ENCODE peak calls at places on chromosomes 13 and 19, in six cellular contexts. W is sigmoid colon, S is vagina, Q is esophagus squamous epithelium, K is ovary, U is transverse colon. B is an unnamed sample.
A peak's percentile ranks its signal among the peaks of the same experiment; 100 is the strongest.

GRCh38 chr13:102686024-102686423 is 8.8 kb downstream of the METTL21C start:
- DNase-seq in W (no peak), S (no peak), Q (no peak), K (no peak), U (no peak), B (no peak)

GRCh38 chr19:33156354-33156753 is 24.4 kb downstream of the WDR88 start:
- DNase-seq in W (no peak), S (no peak), Q (no peak), K (no peak), U (no peak), B (no peak)

GRCh38 chr19:38197937-38198704 is 25.9 kb downstream of the DPF1 start:
- DNase-seq in W (no peak), S (no peak), Q (no peak), K (no peak), U (no peak), B (no peak)

GRCh38 chr13:94987869-94988268 is 275.5 kb upstream of the SOX21 start:
- DNase-seq in W (no peak), S (no peak), Q (no peak), K (no peak), U (no peak), B (no peak)

GRCh38 chr19:52789440-52789839 is 2.8 kb upstream of the ZNF600 start:
- DNase-seq in W (no peak), S (no peak), Q (no peak), K (no peak), U (no peak), B (no peak)

GRCh38 chr13:111565400-111565799 is 245.0 kb downstream of the TEX29 start:
- DNase-seq in W (no peak), S (no peak), Q (no peak), K (no peak), U (no peak), B (no peak)

GRCh38 chr13:23570931-23571330 is 719 bp downstream of the TNFRSF19 start:
- DNase-seq in W (no peak), S (no peak), Q (no peak), K (no peak), U (no peak), B (no peak)

GRCh38 chr19:46303345-46303701 is 6.5 kb downstream of the HIF3A start:
- DNase-seq in W (no peak), S (no peak), Q (no peak), K (peak; percentile 35), U (no peak), B (no peak)

GRCh38 chr13:45391926-45392325 is 26.2 kb downstream of the SLC25A30 start:
- DNase-seq in W (no peak), S (no peak), Q (no peak), K (no peak), U (no peak), B (no peak)

GRCh38 chr19:40466219-40467006 is at the start of gene SPTBN4:
- DNase-seq in W (peak; percentile 76), S (peak; percentile 94), Q (no peak), K (no peak), U (peak; percentile 30), B (peak; percentile 39)

GRCh38 chr19:468587-469256 is 7.9 kb upstream of the SHC2 start:
- DNase-seq in W (no peak), S (no peak), Q (no peak), K (no peak), U (no peak), B (no peak)

GRCh38 chr13:73684750-73685149 is 449.5 kb downstream of the KLF12 start:
- DNase-seq in W (no peak), S (no peak), Q (no peak), K (no peak), U (no peak), B (no peak)

GRCh38 chr19:2332341-2333026 is 4.0 kb downstream of the SPPL2B start:
- DNase-seq in W (no peak), S (no peak), Q (no peak), K (no peak), U (peak; percentile 69), B (no peak)

GRCh38 chr19:35039881-35040456 is 1.6 kb upstream of the HPN start:
- DNase-seq in W (no peak), S (no peak), Q (no peak), K (peak; percentile 45), U (no peak), B (no peak)
- H3K4me3 ChIP-seq in W (peak overlapping the region; percentile 1), S (no peak overlapping the region), Q (peak overlapping the region; percentile 27), K (no peak overlapping the region), U (no peak overlapping the region), B (peak overlapping the region; percentile 9)

DNA sequence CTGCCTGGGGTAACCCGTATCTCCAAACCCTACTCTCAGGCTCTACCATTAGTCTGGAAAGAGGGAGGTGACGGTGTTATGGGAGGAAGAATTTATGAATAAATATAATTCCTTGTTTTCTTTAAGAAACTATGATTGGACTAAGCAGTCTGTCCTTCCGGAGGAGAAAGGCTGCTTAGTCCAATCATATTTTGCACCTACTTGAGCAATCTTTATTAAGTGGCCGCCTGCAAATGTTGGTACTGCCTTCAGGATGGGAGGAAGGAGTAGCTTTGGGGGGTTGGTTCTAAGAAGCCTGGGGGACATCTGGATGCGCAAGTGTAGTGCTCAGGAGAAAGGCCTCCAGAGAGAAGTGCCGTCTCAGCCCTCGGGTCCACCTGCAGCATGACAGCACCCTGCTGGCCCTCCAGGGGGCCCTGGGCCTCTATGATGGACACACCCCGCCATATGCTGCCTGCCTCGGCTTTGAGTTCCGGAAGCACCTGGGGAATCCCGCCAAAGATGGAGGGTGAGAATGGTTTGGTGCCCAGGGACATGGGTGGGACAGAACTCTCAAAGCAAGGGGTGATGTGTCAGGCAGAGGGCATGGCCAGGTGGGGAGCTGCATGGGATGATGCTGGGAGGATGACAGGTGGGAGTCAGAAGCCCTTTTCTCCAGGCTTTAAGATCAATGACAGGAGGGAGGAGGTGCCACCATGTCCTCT is 4.0 kb downstream of the ACP4 start:
- DNase-seq in W (no peak), S (no peak), Q (no peak), K (no peak), U (peak; percentile 38), B (no peak)
- TF ChIP-seq CTCF in W (no peak), S (no peak), Q (no peak), K (no peak), U (peak; percentile 24), B (no peak)

DNA sequence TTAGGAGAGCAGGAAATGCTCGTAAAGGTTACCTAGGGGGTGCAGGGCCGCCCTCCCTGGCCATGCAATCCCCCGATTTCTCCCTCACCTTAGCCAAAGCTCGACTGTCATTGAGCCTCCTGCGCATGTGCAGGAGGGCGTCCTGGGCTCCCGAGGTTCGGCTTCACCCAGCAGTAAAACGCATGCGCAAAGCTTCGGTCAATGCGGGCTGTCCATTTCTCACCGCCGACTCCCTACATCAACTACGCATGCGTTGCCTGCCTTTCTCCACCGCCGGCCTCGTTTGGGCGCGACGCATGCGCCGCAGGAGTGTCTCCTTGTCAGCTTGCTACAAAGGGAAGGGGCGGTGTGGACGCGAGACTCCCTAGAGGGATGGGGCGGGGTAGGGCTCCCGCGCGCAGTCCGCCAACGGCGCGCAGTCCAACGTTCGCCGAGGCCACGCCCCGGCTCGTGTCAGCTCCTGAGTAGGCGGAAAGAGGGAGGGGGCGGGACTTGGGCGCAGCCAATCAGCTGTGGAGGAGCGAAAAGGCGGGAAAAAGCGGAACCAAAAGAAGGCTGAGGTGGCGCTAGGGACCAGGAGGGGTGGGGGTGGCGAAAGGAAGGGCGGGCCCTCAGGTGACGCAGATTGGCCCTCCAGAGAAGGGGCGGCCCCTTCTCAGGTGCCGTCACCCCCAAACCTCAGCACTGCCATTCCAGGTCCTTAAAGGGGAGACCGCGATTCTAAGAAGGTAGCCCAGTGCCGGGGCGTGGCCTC is at the start of the genes SYNGR4 and TMEM143:
- DNase-seq in W (peak; percentile 100), S (peak; percentile 100), Q (peak; percentile 96), K (peak; percentile 98), U (peak; percentile 98), B (peak; percentile 98)
- TF ChIP-seq POLR2A in W (peak; percentile 59), S (no peak), Q (no peak), K (peak; percentile 62), U (peak; percentile 8), B (peak; percentile 8)

DNA sequence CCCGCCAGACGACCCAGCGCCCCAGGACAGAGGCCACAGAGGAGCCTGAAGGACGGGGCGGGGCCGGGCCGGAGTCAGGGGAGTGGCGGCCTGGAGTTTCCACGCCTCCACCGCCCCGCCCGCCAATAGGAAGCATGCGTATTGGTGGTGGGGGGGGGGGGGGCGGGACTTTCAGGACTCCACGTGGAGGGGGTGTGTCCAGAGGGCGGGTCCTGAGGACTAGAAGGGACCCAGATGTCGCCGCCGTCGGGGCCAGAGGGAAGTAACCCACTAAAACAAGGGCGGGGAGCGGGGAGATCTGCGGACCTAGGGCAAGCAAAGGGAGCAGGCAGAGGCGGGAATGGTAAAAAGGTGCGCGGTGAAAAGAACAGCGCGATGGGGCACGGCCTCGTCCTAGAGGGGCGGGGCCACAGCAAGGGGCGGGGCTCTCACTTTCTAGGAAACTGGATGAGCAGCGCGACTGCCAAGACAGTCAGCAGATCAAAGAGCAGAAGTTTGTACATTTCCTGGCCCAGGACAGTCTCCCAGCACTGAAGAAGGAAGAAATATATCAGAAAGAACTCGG is 2.8 kb upstream of the LENG1 start:
- DNase-seq in W (peak; percentile 96), S (no peak), Q (peak; percentile 50), K (peak; percentile 89), U (peak; percentile 95), B (peak; percentile 88)
- H3K4me3 ChIP-seq in W (peak overlapping the region; percentile 29), S (peak overlapping the region; percentile 43), Q (peak overlapping the region; percentile 48), K (peak overlapping the region; percentile 33), U (peak overlapping the region; percentile 15), B (peak overlapping the region; percentile 21)

GRCh38 chr13:76976929-76977328 is 15.0 kb upstream of the CLN5 start:
- DNase-seq in W (no peak), S (no peak), Q (no peak), K (no peak), U (no peak), B (no peak)
- TF ChIP-seq CTCF in W (no peak), S (no peak), Q (no peak), K (no peak), U (no peak), B (no peak)

GRCh38 chr19:7489609-7490044 is 792 bp upstream of the PEX11G start:
- DNase-seq in W (no peak), S (no peak), Q (no peak), K (no peak), U (peak; percentile 61), B (no peak)

GRCh38 chr19:7492142-7493055 is 3.6 kb upstream of the PEX11G start:
- DNase-seq in W (no peak), S (no peak), Q (no peak), K (no peak), U (no peak), B (no peak)

GRCh38 chr19:7486923-7487322 is 1.9 kb downstream of the PEX11G start:
- DNase-seq in W (no peak), S (no peak), Q (no peak), K (no peak), U (no peak), B (no peak)

GRCh38 chr19:7483720-7484201 is 5.1 kb downstream of the PEX11G start:
- DNase-seq in W (no peak), S (no peak), Q (no peak), K (no peak), U (no peak), B (no peak)

GRCh38 chr19:7488736-7489353 is at the start of gene PEX11G:
- DNase-seq in W (peak; percentile 95), S (no peak), Q (peak; percentile 14), K (peak; percentile 97), U (peak; percentile 96), B (peak; percentile 91)
- TF ChIP-seq POLR2A in W (peak; percentile 37), S (no peak), Q (no peak), K (peak; percentile 93), U (peak; percentile 68), B (peak; percentile 37)

DNA sequence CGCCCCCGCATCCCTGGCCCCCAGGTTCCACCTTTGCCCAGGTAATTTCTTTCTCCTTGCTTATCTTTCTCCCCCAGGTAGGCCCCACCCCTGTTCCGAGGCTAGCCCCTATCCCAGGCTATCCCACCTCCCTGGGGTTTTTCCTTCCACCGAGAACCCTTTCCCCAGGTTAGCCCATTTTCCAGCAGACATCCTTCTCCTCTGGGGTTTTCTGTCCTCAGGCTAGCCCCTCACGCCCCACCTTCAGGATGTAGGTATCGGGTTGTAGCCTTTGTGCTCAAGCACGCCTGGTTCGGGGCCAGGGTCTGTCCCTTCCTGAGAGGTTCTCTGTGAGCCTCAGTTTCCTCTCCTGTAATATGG is 835 bp downstream of the FSD1 start:
- DNase-seq in W (no peak), S (no peak), Q (no peak), K (no peak), U (no peak), B (no peak)
- H3K4me3 ChIP-seq in W (no peak overlapping the region), S (no peak overlapping the region), Q (no peak overlapping the region), K (no peak overlapping the region), U (no peak overlapping the region), B (no peak overlapping the region)